ENCODE peak calls at places on chromosomes 13 and 19, in six cellular contexts. C, A, L, U, P and Z are unnamed samples.
A peak's percentile ranks its signal among the peaks of the same experiment; 100 is the strongest.

GRCh38 chr13:32969516-32969941 is 46.7 kb upstream of the KL start:
- DNase-seq in C (no peak), A (no peak), L (peak; percentile 15), U (peak; percentile 31), P (no peak), Z (no peak)

GRCh38 chr13:21074601-21075302 is 13.4 kb upstream of the LATS2 start:
- DNase-seq in C (peak; percentile 46), A (no peak), L (no peak), U (no peak), P (no peak), Z (peak; percentile 31)

GRCh38 chr13:21825186-21825585 is 154.3 kb downstream of the FGF9 start:
- DNase-seq in C (no peak), A (no peak), L (no peak), U (no peak), P (peak; percentile 54), Z (no peak)

GRCh38 chr13:98846991-98847390 is 94.5 kb upstream of the SLC15A1 start:
- DNase-seq in C (no peak), A (no peak), L (no peak), U (no peak), P (no peak), Z (no peak)

GRCh38 chr19:47280183-47280797 is 5.6 kb downstream of the INAFM1 start:
- DNase-seq in C (peak; percentile 93), A (peak; percentile 73), L (no peak), U (no peak), P (peak; percentile 42), Z (no peak)

GRCh38 chr13:107329991-107330390 is 762.1 kb upstream of the ARGLU1 start:
- DNase-seq in C (no peak), A (no peak), L (no peak), U (no peak), P (no peak), Z (no peak)

GRCh38 chr13:51806571-51806970 is 2.6 kb upstream of the DHRS12 start:
- DNase-seq in C (no peak), A (no peak), L (no peak), U (no peak), P (no peak), Z (no peak)

GRCh38 chr13:44927953-44928352 is 61.3 kb downstream of the NUFIP1 start:
- DNase-seq in C (no peak), A (no peak), L (no peak), U (no peak), P (no peak), Z (no peak)

GRCh38 chr13:73520566-73521290 is 461.9 kb downstream of the KLF5 start:
- DNase-seq in C (no peak), A (no peak), L (no peak), U (no peak), P (no peak), Z (no peak)

GRCh38 chr13:48001127-48001881 is at the start of gene SUCLA2:
- DNase-seq in C (peak; percentile 95), A (peak; percentile 96), L (peak; percentile 52), U (peak; percentile 96), P (peak; percentile 92), Z (peak; percentile 96)
- TF ChIP-seq POLR2A in C (peak; percentile 57), A (peak; percentile 78), L (peak; percentile 89), U (peak; percentile 72), P (peak; percentile 66), Z (peak; percentile 77)

GRCh38 chr19:50341091-50341564 is 12.0 kb upstream of the KCNC3 start:
- DNase-seq in C (no peak), A (no peak), L (peak; percentile 96), U (no peak), P (no peak), Z (no peak)

GRCh38 chr19:50349277-50350057 is 16.0 kb downstream of the NAPSA start:
- DNase-seq in C (no peak), A (no peak), L (no peak), U (no peak), P (peak; percentile 77), Z (no peak)

DNA sequence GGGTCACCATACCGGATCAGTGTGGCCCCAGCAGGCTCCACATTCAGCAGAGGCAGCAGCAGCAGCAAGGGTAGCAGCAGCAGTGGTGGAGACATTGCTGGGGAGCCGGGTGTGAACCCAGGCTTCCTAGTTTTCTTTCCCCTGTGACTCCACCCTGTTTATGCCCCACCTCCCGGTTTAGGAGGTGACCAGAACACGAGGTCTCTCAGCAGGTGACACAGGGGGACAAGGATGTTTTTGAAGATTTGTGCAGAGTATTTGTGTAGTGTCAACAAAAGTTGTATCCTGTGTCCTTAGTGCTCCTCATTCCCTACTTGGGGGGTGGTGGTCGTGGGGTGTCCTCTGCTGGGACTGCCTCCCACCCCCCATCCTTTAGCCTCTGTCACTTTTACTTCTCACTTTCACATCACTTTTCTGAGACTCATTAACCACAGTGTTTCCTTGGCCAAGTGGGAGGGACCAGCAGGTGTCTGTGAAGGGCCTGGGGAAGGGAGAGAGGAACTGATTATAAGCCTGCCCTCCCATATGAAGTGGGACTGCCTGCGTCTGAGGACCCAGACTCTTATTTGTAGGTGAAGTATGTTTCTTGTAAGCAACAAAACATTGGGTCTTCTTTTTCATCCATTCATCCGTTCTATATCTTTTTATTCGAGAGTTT is 15.6 kb upstream of the KCNC3 start:
- DNase-seq in C (no peak), A (no peak), L (peak; percentile 90), U (no peak), P (no peak), Z (no peak)
- TF ChIP-seq TAF1 in C (no peak), A (no peak), L (peak; percentile 86), U (peak; percentile 84), P (no peak), Z (peak; percentile 77)

GRCh38 chr19:5691205-5691929 is 1.3 kb downstream of the RPL36 start:
- DNase-seq in C (no peak), A (peak; percentile 62), L (no peak), U (no peak), P (no peak), Z (no peak)

GRCh38 chr19:5691930-5692784 is 2.1 kb downstream of the RPL36 start:
- DNase-seq in C (no peak), A (no peak), L (no peak), U (no peak), P (no peak), Z (no peak)

GRCh38 chr19:5692785-5693194 is 2.7 kb downstream of the RPL36 start:
- DNase-seq in C (no peak), A (no peak), L (no peak), U (no peak), P (no peak), Z (no peak)

GRCh38 chr19:5690955-5691204 is 785 bp downstream of the RPL36 start:
- DNase-seq in C (no peak), A (no peak), L (no peak), U (no peak), P (no peak), Z (no peak)

DNA sequence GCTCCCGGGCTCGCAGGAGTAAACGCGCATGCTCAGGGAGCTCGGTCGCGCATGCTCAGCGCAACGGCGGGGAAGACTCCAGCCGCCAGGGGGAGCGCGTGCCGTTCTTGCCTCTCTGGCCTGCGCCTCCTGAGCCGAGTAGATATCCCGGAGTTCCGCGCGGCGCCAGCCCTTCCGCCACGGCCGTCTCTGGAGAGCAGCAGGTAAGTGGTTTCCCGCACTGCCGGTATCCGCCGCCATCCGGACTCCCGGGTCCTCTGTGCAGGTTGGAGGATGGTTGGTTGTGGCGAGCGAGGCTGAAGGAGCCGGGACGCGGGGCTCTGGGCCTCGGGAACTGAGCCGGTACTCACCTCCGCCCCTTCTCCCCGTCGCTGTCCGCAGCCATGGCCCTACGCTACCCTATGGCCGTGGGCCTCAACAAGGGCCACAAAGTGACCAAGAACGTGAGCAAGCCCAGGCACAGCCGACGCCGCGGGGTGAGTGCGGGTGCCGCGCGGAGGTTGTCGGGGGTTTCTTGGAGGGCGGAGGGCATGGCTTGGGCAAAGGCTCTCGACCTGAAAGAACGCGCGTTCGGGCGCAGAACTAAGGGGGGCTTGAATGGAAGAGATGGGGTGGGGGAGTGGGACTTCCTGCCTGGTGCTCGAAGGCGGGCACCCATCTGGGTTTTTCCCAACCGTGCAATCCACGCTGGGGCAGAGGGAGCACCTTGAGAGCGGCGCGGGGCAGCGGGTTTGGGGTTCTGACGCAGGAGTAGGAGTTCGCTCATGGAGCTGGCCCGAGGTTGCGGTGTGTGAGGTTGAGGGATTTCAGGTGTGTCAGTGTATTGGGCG is at the start of gene RPL36:
- DNase-seq in C (peak; percentile 100), A (peak; percentile 77), L (peak; percentile 94), U (peak; percentile 94), P (peak; percentile 92), Z (peak; percentile 97)
- TF ChIP-seq POLR2A in C (peak; percentile 97), A (peak; percentile 99), L (peak; percentile 100), U (peak; percentile 99), P (peak; percentile 99), Z (peak; percentile 99)

DNA sequence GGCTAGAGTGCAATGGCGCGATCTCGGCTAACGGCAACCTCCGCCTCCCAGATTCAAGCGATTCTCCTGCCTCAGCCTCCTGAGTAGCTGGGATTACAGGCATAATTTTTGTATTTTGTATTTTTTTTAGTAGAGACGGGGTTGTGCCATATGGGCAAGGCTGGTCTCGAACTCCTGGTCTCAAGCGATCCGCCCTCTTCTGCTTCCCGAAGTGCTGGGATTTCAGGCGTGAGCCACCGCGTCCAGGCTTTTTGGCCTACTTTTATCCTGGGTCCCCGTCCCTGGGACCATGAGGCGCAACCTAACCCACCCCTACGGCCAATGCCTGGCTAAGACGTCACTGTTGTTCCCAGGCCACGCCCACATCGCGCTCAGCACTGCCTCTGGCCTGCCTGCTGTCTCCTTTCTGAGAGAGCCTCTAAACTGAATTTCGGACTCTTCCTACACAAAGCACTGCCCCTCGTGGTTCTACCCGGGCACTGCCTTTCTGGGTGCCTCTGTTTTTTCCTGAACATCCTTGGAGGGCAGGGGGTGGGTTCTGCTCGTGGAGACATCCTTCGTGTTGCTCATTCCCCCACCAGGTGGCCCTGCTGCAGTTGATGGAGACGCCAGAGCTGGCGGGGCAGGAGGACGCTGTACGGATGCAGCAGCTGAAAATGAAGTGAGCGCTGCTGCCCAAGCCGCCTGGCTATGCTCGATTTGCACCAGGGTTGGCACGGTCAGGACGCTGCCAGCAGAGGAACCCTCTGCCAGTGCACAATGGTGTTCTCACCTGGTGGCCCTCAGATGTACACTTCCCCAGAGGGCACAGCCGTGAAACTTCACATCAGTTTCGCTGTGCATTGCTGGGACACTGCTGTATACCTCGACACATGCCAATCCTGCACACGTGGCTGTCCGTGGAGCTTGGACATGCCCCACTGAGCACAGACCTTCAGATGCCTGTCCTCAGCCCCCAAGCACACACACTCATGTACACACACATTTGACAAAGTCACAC is 2.0 kb downstream of the REX1BD start:
- DNase-seq in C (peak; percentile 94), A (peak; percentile 74), L (no peak), U (no peak), P (peak; percentile 76), Z (no peak)
- TF ChIP-seq TAF1 in C (peak; percentile 72), A (peak; percentile 34), L (no peak), U (no peak), P (no peak), Z (no peak)

DNA sequence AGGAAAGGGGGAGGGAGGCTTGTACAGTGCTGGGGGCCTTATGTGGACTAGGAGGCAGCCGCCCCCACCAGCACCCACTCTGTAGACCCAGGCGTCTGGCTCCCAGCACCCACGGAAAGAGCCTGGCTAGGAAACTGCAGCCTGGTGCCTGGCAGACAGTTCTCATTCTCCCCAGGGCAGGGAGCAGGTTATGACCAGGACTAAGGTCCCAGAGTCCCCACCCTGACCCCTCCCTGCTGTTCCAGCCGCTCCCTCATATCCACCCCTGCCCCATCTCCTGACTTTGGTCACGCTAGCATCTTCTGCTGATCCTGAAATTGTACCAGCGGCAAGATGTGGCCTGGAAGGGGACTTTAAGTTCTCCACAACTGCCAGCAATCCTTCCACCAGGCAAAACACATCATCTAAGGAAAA is at the start of gene FXYD3:
- DNase-seq in C (no peak), A (no peak), L (no peak), U (no peak), P (no peak), Z (no peak)
- TF ChIP-seq POLR2A in C (no peak), A (no peak), L (no peak), U (no peak), P (no peak), Z (no peak)

GRCh38 chr19:23304238-23304637 is 54.0 kb upstream of the ZNF724 start:
- DNase-seq in C (no peak), A (no peak), L (no peak), U (no peak), P (no peak), Z (no peak)
- TF ChIP-seq TAF1 in C (no peak), A (no peak), L (no peak), U (no peak), P (no peak), Z (no peak)